ENCODE peak calls at places on chromosome 18, in four cellular contexts. E, X, L and H are unnamed samples.

GRCh38 chr18:49994410-49994809 is 181.1 kb upstream of the ACAA2 start:
- DNase-seq in X (no peak), E (no peak), L (no peak), H (no peak)

GRCh38 chr18:76494181-76494540 is 881 bp downstream of the ZNF516 start:
- DNase-seq in E (peak; percentile 70), L (peak; percentile 43), X (peak; percentile 37), H (no peak)

GRCh38 chr18:8835556-8835955 is 130.2 kb downstream of the MTCL1 start:
- DNase-seq in X (no peak), L (peak; percentile 41), E (no peak), H (no peak)

GRCh38 chr18:48304906-48305693 is 104.1 kb downstream of the ZBTB7C start:
- DNase-seq in L (no peak), E (no peak), X (no peak), H (no peak)

GRCh38 chr18:22946841-22947240 is 13.7 kb downstream of the RBBP8 start:
- DNase-seq in X (no peak), L (peak; percentile 16), E (no peak), H (no peak)

GRCh38 chr18:23585007-23585871 is 1.1 kb downstream of the NPC1 start:
- DNase-seq in E (peak; percentile 54), X (no peak), L (no peak), H (no peak)

GRCh38 chr18:23532848-23533247 is 29.5 kb downstream of the RMC1 start:
- DNase-seq in L (no peak), E (no peak), X (peak; percentile 26), H (no peak)

GRCh38 chr18:54700580-54700979 is 109.5 kb downstream of the DYNAP start:
- DNase-seq in X (no peak), L (no peak), E (no peak), H (no peak)

GRCh38 chr18:24090876-24091275 is 48.0 kb upstream of the CABYR start:
- DNase-seq in X (no peak), L (no peak), E (no peak), H (no peak)

GRCh38 chr18:45321520-45321919 is 293.8 kb upstream of the SLC14A2 start:
- DNase-seq in E (no peak), L (no peak), X (no peak), H (no peak)

GRCh38 chr18:70373062-70373519 is 84.2 kb downstream of the SOCS6 start:
- DNase-seq in L (peak; percentile 93), X (no peak), E (peak; percentile 46), H (no peak)

GRCh38 chr18:10329116-10329515 is 125.3 kb upstream of the APCDD1 start:
- DNase-seq in E (no peak), X (no peak), L (peak; percentile 45), H (no peak)

GRCh38 chr18:57027190-57027708 is 119.6 kb upstream of the BOD1L2 start:
- DNase-seq in E (no peak), X (no peak), L (no peak), H (no peak)

GRCh38 chr18:57026316-57026715 is 120.6 kb upstream of the BOD1L2 start:
- DNase-seq in X (no peak), L (peak; percentile 28), E (no peak), H (no peak)

GRCh38 chr18:57025525-57025924 is 121.4 kb upstream of the BOD1L2 start:
- DNase-seq in E (no peak), L (no peak), X (no peak), H (no peak)

GRCh38 chr18:57030417-57030816 is 116.5 kb upstream of the BOD1L2 start:
- DNase-seq in X (no peak), E (no peak), L (no peak), H (no peak)

GRCh38 chr18:57029761-57030160 is 117.1 kb upstream of the BOD1L2 start:
- DNase-seq in X (no peak), E (no peak), L (no peak), H (no peak)
- TF ChIP-seq CTCF in X (no peak), E (no peak), L (peak; percentile 8), H (no peak)

GRCh38 chr18:67354692-67355091 is 161.8 kb downstream of the DSEL start:
- DNase-seq in E (no peak), L (no peak), X (no peak), H (no peak)

GRCh38 chr18:67362906-67363305 is 153.6 kb downstream of the DSEL start:
- DNase-seq in L (no peak), X (no peak), E (no peak), H (no peak)

GRCh38 chr18:67363694-67364093 is 152.8 kb downstream of the DSEL start:
- DNase-seq in L (no peak), X (no peak), E (no peak), H (no peak)

GRCh38 chr18:67358947-67359346 is 157.6 kb downstream of the DSEL start:
- DNase-seq in L (no peak), E (no peak), X (no peak), H (no peak)

GRCh38 chr18:67359868-67360838 is 156.4 kb downstream of the DSEL start:
- DNase-seq in E (peak; percentile 81), L (peak; percentile 96), X (no peak), H (peak; percentile 87)
- H3K27ac ChIP-seq in E (peak overlapping the region; percentile 82), L (no peak overlapping the region), X (peak overlapping the region; percentile 55), H (peak overlapping the region; percentile 41)

GRCh38 chr18:72325307-72325706 is 218.8 kb downstream of the CBLN2 start:
- DNase-seq in E (no peak), L (no peak), X (no peak), H (no peak)

GRCh38 chr18:72324677-72325076 is 219.5 kb downstream of the CBLN2 start:
- DNase-seq in X (no peak), L (no peak), E (no peak), H (no peak)

GRCh38 chr18:72329533-72329932 is 214.6 kb downstream of the CBLN2 start:
- DNase-seq in L (no peak), X (no peak), E (no peak), H (no peak)
- H3K9me3 ChIP-seq in L (peaks cover 3% of the 10 kb centered on the region), X (peaks cover 4% of the 10 kb centered on the region), E (no peaks in the 10 kb centered on the region), H (no peaks in the 10 kb centered on the region)

GRCh38 chr18:12884521-12885323 is 685 bp upstream of the PTPN2 start:
- DNase-seq in X (no peak), L (no peak), E (no peak), H (no peak)
- TF ChIP-seq CTCF in X (no peak), L (no peak), E (no peak), H (no peak)